ENCODE peak calls at places on chromosome 20, in four cellular contexts. Y is transverse colon, D is breast epithelium, W is HCT116. K is an unnamed sample.

GRCh38 chr20:62837790-62838458 is 21.1 kb downstream of the COL9A3 start:
- DNase-seq in W (no peak), Y (peak), D (no peak), K (peak)

GRCh38 chr20:21633829-21634228 is 71.6 kb upstream of the PAX1 start:
- DNase-seq in D (no peak), W (no peak), Y (no peak), K (no peak)

GRCh38 chr20:56273491-56273890 is 25.0 kb downstream of the MC3R start:
- DNase-seq in D (no peak), W (no peak), Y (no peak), K (no peak)

GRCh38 chr20:45732199-45732598 is 10.1 kb downstream of the SPINT4 start:
- DNase-seq in Y (no peak), W (no peak), D (no peak), K (no peak)

GRCh38 chr20:17749979-17750721 is 50.4 kb downstream of the BANF2 start:
- DNase-seq in Y (peak), W (no peak), D (peak), K (peak)

GRCh38 chr20:31713312-31714049 is 9.2 kb downstream of the BCL2L1 start:
- DNase-seq in W (peak), Y (peak), D (no peak), K (peak)

GRCh38 chr20:62215020-62215990 is 4.8 kb downstream of the HRH3 start:
- DNase-seq in W (no peak), Y (no peak), D (no peak), K (no peak)

GRCh38 chr20:40962733-40963504 is 65.7 kb upstream of the TOP1 start:
- DNase-seq in W (peak), D (peak), Y (peak), K (peak)

GRCh38 chr20:2378893-2379292 is 1.8 kb upstream of the TGM6 start:
- DNase-seq in W (no peak), D (no peak), Y (no peak), K (no peak)

GRCh38 chr20:14481863-14482262 is 144.5 kb upstream of the FLRT3 start:
- DNase-seq in W (no peak), D (no peak), Y (no peak), K (no peak)

GRCh38 chr20:57849126-57849867 is 139.5 kb upstream of the PMEPA1 start:
- DNase-seq in Y (no peak), D (peak), W (no peak), K (peak)

GRCh38 chr20:53099851-53100250 is 127.7 kb downstream of the TSHZ2 start:
- DNase-seq in W (no peak), Y (no peak), D (no peak), K (no peak)

GRCh38 chr20:36098364-36098763 is 56.2 kb upstream of the EPB41L1 start:
- DNase-seq in W (no peak), Y (peak), D (no peak), K (peak)

GRCh38 chr20:9574182-9574581 is 59.8 kb downstream of the LAMP5 start:
- DNase-seq in Y (no peak), W (no peak), D (no peak), K (no peak)

GRCh38 chr20:54355631-54356280 is 119.6 kb upstream of the DOK5 start:
- DNase-seq in W (no peak), Y (no peak), D (no peak), K (no peak)

GRCh38 chr20:12058201-12058600 is 140.5 kb downstream of the BTBD3 start:
- DNase-seq in Y (no peak), D (no peak), W (no peak), K (no peak)

GRCh38 chr20:6122873-6123649 is at the start of gene FERMT1:
- DNase-seq in W (peak), D (peak), Y (peak), K (no peak)

GRCh38 chr20:10671221-10671849 is 2.5 kb downstream of the JAG1 start:
- DNase-seq in W (no peak), Y (peak), D (peak), K (peak)

GRCh38 chr20:40813213-40813510 is 124.1 kb upstream of the MAFB start:
- DNase-seq in W (no peak), D (no peak), Y (no peak), K (no peak)

GRCh38 chr20:47466704-47467459 is 34.8 kb upstream of the NCOA3 start:
- DNase-seq in D (no peak), Y (no peak), W (no peak), K (no peak)

GRCh38 chr20:64224344-64225165 is 31.0 kb upstream of the PCMTD2 start:
- DNase-seq in Y (no peak), D (no peak), W (no peak), K (no peak)

GRCh38 chr20:23146111-23146640 is 60.1 kb upstream of the CD93 start:
- DNase-seq in Y (no peak), W (no peak), D (no peak), K (no peak)

GRCh38 chr20:43515628-43516027 is 8.1 kb downstream of the L3MBTL1 start:
- DNase-seq in W (no peak), D (no peak), Y (no peak), K (no peak)
- H3K4me3 ChIP-seq in W (no peak), D (peak), Y (no peak), K (no peak)

GRCh38 chr20:8050117-8050837 is 30.7 kb upstream of the TMX4 start:
- DNase-seq in Y (no peak), W (no peak), D (no peak), K (no peak)

GRCh38 chr20:8043687-8044278 is 24.2 kb upstream of the TMX4 start:
- DNase-seq in D (no peak), W (peak), Y (no peak), K (no peak)

GRCh38 chr20:8049321-8049720 is 29.8 kb upstream of the TMX4 start:
- DNase-seq in W (no peak), D (no peak), Y (no peak), K (no peak)

GRCh38 chr20:8045946-8046345 is 26.4 kb upstream of the TMX4 start:
- DNase-seq in Y (no peak), W (no peak), D (no peak), K (no peak)
- TF ChIP-seq CTCF in Y (no peak), W (no peak), D (no peak), K (no peak)

GRCh38 chr20:37341632-37342031 is 4.3 kb upstream of the SRC start:
- DNase-seq in D (no peak), W (no peak), Y (no peak), K (no peak)

GRCh38 chr20:37344506-37345338 is 1.2 kb upstream of the SRC start:
- DNase-seq in D (no peak), W (no peak), Y (peak), K (peak)

GRCh38 chr20:37343994-37344355 is 2.0 kb upstream of the SRC start:
- DNase-seq in D (no peak), Y (no peak), W (no peak), K (no peak)

GRCh38 chr20:37342231-37343177 is 3.4 kb upstream of the SRC start:
- DNase-seq in W (no peak), Y (no peak), D (no peak), K (peak)

DNA sequence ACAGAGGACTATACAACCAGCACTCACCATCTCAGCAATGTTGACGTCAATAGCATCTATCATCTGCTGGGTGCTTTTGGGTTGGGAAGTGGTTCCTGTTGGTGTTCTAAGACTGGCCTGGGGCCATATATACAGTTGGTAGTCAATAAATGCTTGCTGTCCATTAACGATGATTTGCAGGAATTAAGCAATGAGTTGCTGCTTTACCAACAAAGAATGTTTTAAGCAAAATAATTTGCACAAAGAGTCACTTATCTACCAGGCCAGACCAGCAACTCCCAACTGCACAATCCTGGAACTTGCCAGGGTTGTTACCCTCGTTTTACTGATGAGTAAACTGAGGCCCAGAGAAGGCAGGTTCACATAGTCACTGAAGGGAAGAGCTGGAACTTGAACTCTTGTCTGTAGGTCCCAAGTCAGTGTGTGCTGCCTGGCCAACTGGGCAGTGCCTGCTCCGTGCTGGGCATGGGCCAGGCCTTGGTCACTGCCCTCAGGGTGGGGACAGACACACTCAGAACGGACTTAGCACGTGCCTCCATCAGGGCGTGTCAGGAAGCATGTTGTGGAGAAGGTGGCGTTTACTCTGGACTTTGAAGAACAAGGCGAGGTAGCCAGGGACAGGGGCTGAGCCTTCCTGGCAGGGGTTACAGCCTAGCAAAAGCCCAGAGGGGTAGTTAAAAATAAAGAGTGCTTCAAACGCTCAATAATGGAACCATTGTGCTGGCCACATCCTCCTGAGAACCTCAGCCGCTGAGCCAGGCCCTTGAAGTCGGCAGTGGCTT is 2.5 kb upstream of the SRC start:
- DNase-seq in Y (peak), W (no peak), D (peak), K (no peak)
- TF ChIP-seq POLR2A in Y (peak), W (no peak), D (no peak), K (no peak)

DNA sequence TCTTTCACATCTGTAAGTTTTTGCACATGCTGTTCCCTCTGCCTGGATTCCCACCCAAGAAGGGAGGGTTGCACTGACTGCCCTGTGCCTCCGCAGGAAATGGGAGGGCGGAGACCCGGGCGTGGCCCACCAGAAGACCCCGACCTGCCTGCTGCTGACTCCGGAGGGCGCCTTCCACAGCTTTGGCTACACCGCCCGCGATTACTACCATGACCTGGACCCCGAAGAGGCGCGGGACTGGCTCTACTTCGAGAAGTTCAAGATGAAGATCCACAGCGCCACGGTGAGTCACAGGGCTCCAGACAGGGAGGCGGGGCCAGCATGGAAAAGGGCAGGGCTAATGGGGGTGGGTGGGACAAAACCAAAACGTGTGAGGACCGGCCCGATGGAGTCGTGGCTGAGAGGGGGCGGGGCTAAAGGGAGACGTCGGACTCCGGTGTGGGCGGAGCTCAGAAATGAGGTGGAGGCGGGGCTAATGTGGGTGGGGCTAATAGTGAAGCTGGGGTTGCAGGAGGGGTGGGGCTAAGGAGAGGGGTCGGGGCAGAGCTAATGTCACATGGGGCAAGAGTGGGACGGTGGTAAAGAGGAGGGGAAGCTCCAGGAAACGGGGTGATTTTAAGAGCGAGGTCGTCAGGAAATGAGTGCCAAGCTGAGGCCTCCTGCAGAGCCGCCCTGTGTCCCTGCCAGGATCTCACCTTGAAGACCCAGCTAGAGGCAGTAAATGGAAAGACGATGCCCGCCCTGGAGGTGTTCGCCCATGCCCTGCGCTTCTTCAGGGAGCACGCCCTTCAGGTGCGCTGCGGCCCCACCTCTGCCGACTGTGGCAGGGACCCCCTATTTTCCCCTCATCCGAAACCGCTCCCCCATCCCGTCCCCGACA is 12.6 kb downstream of the HSPA12B start:
- DNase-seq in Y (peak), W (peak), D (no peak), K (peak)
- H3K4me3 ChIP-seq in Y (no peak), W (peak), D (no peak), K (no peak)

GRCh38 chr20:13402171-13402760 is 181.2 kb downstream of the ISM1 start:
- DNase-seq in W (no peak), D (no peak), Y (peak), K (no peak)
- TF ChIP-seq CTCF in W (no peak), D (no peak), Y (no peak), K (no peak)

GRCh38 chr20:44405246-44405645 is 49.7 kb downstream of the HNF4A start:
- DNase-seq in W (no peak), D (no peak), Y (no peak), K (no peak)

GRCh38 chr20:44405785-44406571 is 50.5 kb downstream of the HNF4A start:
- DNase-seq in D (no peak), Y (no peak), W (no peak), K (no peak)

GRCh38 chr20:44402391-44403193 is 47.1 kb downstream of the HNF4A start:
- DNase-seq in Y (peak), W (no peak), D (no peak), K (no peak)

GRCh38 chr20:44403194-44404112 is 48.0 kb downstream of the HNF4A start:
- DNase-seq in Y (peak), D (no peak), W (no peak), K (no peak)

DNA sequence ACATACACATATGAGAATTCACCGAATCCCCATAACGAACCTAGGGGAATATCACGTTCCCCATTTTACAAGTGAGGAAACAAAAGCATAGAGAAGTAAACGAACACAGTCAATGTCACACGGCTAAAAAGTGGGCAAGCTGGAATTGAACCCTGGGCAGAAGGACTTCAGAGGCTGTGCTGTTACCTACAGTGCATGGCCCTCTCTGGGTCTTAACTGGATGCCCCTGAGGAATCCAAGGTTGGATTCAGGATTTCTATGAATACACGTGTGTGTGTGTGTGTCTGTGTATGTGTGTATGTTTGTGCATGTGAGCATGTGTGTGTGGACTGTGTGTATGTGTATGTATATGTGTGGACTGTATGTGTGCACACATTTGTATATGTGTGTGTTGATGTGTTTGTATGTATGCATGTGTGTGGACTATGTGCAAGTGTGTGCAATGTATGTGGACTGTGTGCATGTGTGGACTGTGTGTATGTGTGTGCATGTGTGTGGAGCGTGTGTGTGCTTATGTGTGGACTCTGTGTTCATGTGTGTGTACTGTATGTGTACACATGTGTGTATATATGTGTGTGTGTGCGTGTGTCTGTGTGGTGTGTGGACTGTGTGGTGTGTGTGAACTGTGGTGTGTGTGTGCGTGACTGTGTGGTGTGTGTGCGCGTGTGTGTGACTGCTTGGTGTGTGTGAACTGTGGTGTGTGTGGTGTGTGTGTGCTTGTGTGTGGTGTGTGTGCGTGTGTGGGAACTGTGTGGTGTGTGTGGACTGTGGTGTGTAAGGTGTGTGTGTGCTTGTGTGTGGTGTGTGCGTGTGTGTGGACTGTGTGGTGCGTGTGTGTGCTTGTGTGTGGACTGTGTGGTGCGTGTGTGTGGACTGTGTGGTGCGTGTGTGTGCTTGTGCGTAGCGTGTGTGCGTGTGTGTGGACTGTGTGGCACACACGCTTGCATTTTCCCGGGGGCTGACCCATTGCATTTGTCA is 49.0 kb downstream of the HNF4A start:
- DNase-seq in W (no peak), D (no peak), Y (no peak), K (no peak)
- TF ChIP-seq POLR2A in W (no peak), D (no peak), Y (no peak), K (no peak)

K was measured in lower leg skin.